ENCODE peak calls at places on chromosomes 13 and 19, in nine cellular contexts. W is cardiac fibroblast, N is lower leg skin, X is GM23248, R is right cardiac atrium, Y is testis, E is tibial nerve, G is osteoblast, C is AG04449. P is an unnamed sample.

GRCh38 chr13:46630419-46631183 is 77.6 kb downstream of the LRCH1 start:
- DNase-seq in W (peak; percentile 32), N (no peak), X (no peak), R (no peak), Y (no peak), E (no peak), G (no peak), C (no peak), P (no peak)

GRCh38 chr19:40908981-40909380 is 26.9 kb upstream of the CYP2A7 start:
- DNase-seq in W (no peak), N (no peak), X (peak; percentile 39), R (no peak), Y (no peak), E (no peak), G (no peak), C (no peak), P (peak; percentile 5)

GRCh38 chr13:30020726-30021312 is 170.4 kb upstream of the UBL3 start:
- DNase-seq in W (no peak), N (no peak), X (peak; percentile 82), R (no peak), Y (no peak), E (no peak), G (peak; percentile 89), C (no peak), P (peak; percentile 33)

GRCh38 chr13:31431722-31432137 is 232.0 kb downstream of the B3GLCT start:
- DNase-seq in W (peak; percentile 65), N (peak; percentile 87), X (peak; percentile 62), R (peak; percentile 53), Y (peak; percentile 73), E (peak; percentile 76), G (peak; percentile 76), C (no peak), P (peak; percentile 26)

GRCh38 chr19:13984875-13985741 is 21.0 kb downstream of the RFX1 start:
- DNase-seq in W (no peak), N (no peak), X (no peak), R (no peak), Y (no peak), E (no peak), G (peak; percentile 86), C (no peak), P (no peak)

GRCh38 chr19:15829277-15829770 is 13.9 kb upstream of the OR10H1 start:
- DNase-seq in W (no peak), N (no peak), X (no peak), R (no peak), Y (no peak), E (no peak), G (no peak), C (no peak), P (no peak)

GRCh38 chr19:55795021-55795420 is 26.1 kb downstream of the RFPL4AL1 start:
- DNase-seq in W (no peak), N (no peak), X (no peak), R (no peak), Y (no peak), E (no peak), G (peak; percentile 74), C (no peak), P (no peak)

GRCh38 chr13:28609936-28610335 is 49.0 kb upstream of the POMP start:
- DNase-seq in W (peak; percentile 20), N (no peak), X (peak; percentile 39), R (no peak), Y (no peak), E (no peak), G (no peak), C (peak; percentile 24), P (peak; percentile 35)

GRCh38 chr13:58953638-58954037 is 1210.1 kb downstream of the DIAPH3 start:
- DNase-seq in W (no peak), N (no peak), X (no peak), R (no peak), Y (no peak), E (no peak), G (no peak), C (no peak), P (peak; percentile 50)

GRCh38 chr13:114248011-114248410 is 13.3 kb downstream of the CDC16 start:
- DNase-seq in W (no peak), N (no peak), X (peak; percentile 60), R (no peak), Y (no peak), E (no peak), G (peak; percentile 27), C (peak; percentile 60), P (peak; percentile 55)

GRCh38 chr13:74026753-74027152 is 107.5 kb downstream of the KLF12 start:
- DNase-seq in W (peak; percentile 15), N (no peak), X (no peak), R (no peak), Y (no peak), E (no peak), G (no peak), C (no peak), P (peak; percentile 60)

GRCh38 chr19:35267818-35268545 is 780 bp upstream of the USF2 start:
- DNase-seq in W (peak; percentile 82), N (peak; percentile 93), X (peak; percentile 88), R (peak; percentile 82), Y (peak; percentile 69), E (peak; percentile 48), G (peak; percentile 100), C (no peak), P (peak; percentile 60)

GRCh38 chr13:23797276-23797903 is 91.8 kb downstream of the MIPEP start:
- DNase-seq in W (no peak), N (no peak), X (no peak), R (no peak), Y (no peak), E (no peak), G (no peak), C (no peak), P (no peak)

GRCh38 chr19:46613525-46613924 is 11.4 kb downstream of the PTGIR start:
- DNase-seq in W (no peak), N (no peak), X (no peak), R (peak; percentile 13), Y (no peak), E (no peak), G (no peak), C (no peak), P (no peak)

GRCh38 chr13:51479199-51479523 is 26.3 kb upstream of the INTS6 start:
- DNase-seq in W (peak; percentile 26), N (no peak), X (peak; percentile 82), R (no peak), Y (no peak), E (no peak), G (no peak), C (no peak), P (peak; percentile 41)

GRCh38 chr13:45108716-45109706 is 11.3 kb upstream of the GTF2F2 start:
- DNase-seq in W (peak; percentile 8), N (no peak), X (peak; percentile 32), R (no peak), Y (peak; percentile 44), E (no peak), G (peak; percentile 64), C (no peak), P (peak; percentile 88)

GRCh38 chr13:105465251-105465650 is 1070.2 kb downstream of the EFNB2 start:
- DNase-seq in W (no peak), N (no peak), X (no peak), R (no peak), Y (no peak), E (no peak), G (no peak), C (no peak), P (no peak)

GRCh38 chr19:50401505-50402450 is 17.0 kb upstream of the SPIB start:
- DNase-seq in W (no peak), N (no peak), X (no peak), R (no peak), Y (no peak), E (no peak), G (peak; percentile 86), C (no peak), P (no peak)

GRCh38 chr13:41012536-41012935 is 6.6 kb downstream of the ELF1 start:
- DNase-seq in W (no peak), N (no peak), X (no peak), R (no peak), Y (no peak), E (no peak), G (no peak), C (no peak), P (no peak)

DNA sequence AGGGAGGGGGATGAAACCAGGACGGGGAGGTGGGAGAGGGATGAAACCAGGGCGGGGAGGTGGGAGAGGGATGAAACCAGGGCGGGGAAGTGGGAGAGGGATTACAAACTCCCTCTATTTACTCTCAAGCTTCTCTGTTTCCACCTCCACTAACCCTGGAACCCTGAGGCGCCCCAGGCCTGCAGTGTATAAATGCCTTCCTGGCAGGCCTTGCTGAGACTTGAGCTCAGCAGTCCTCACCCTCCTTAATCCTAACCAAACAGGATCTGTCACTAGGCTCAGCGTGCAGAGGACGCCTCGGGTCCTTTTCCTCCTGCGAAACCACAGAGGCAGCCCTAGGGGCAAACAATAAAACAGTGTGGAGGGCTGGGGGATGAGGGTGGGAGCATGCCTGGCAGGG is 32.1 kb upstream of the OR1M1 start:
- DNase-seq in W (no peak), N (no peak), X (no peak), R (no peak), Y (peak; percentile 20), E (no peak), G (no peak), C (no peak), P (no peak)
- H3K4me3 ChIP-seq in W (no peak overlapping the region), N (no peak overlapping the region), X (no peak overlapping the region), R (no peak overlapping the region), Y (no peak overlapping the region), E (no peak overlapping the region), G (no peak overlapping the region), C (no peak overlapping the region), P (no peak overlapping the region)

GRCh38 chr19:52221831-52222375 is 32.1 kb downstream of the PPP2R1A start:
- DNase-seq in W (no peak), N (peak; percentile 36), X (peak; percentile 69), R (no peak), Y (no peak), E (no peak), G (no peak), C (no peak), P (no peak)
- H3K4me3 ChIP-seq in W (no peak overlapping the region), N (no peak overlapping the region), X (no peak overlapping the region), R (no peak overlapping the region), Y (no peak overlapping the region), E (no peak overlapping the region), G (no peak overlapping the region), C (no peak overlapping the region), P (no peak overlapping the region)

DNA sequence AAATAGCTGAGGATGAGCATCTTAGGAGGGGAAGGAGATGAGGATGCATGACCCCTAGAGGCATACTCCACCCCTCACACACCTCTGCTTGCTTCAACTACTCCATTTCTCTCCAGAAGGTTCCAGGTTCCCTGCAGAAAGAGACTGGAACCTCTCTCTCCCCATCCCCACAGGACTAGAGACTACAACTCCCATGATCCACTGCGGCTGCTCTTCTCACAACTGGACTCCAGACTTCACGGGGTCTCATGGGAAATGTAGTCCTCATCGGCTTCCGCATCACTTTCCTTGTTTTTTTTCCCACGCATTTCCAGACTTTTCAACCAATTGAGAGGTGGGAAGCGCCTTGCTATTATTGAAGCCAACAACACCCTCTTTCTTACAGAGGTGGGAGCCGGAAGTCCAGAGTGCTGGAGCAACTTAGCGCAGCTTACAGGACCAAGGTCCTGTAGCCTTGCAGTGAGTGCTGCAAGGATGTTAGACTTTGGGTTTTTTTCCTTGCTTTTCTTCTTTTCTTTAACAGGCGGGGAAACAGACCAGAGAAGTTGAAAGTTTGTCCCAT is 13.9 kb upstream of the CACNG6 start:
- DNase-seq in W (peak; percentile 94), N (peak; percentile 90), X (peak; percentile 93), R (peak; percentile 77), Y (peak; percentile 94), E (peak; percentile 87), G (peak; percentile 96), C (peak; percentile 31), P (peak; percentile 80)
- H3K4me3 ChIP-seq in W (peak overlapping the region; percentile 13), N (no peak overlapping the region), X (peak overlapping the region; percentile 67), R (peak overlapping the region; percentile 39), Y (peak overlapping the region; percentile 43), E (peak overlapping the region; percentile 32), G (peak overlapping the region; percentile 60), C (peak overlapping the region; percentile 43), P (peak overlapping the region; percentile 20)

GRCh38 chr13:92122454-92122853 is 724.0 kb downstream of the GPC5 start:
- DNase-seq in W (no peak), N (no peak), X (no peak), R (no peak), Y (no peak), E (no peak), G (no peak), C (no peak), P (no peak)
- H3K4me3 ChIP-seq in W (no peak overlapping the region), N (no peak overlapping the region), X (no peak overlapping the region), R (no peak overlapping the region), Y (no peak overlapping the region), E (no peak overlapping the region), G (no peak overlapping the region), C (no peak overlapping the region), P (no peak overlapping the region)

P was measured in astrocyte of the spinal cord.